ENCODE peak calls at places on chromosomes 1 and 21, in eight cellular contexts. H, L, K, F, M, O, A and J are unnamed samples.

GRCh38 chr1:2645776-2646175 is 13.0 kb upstream of the MMEL1 start:
- DNase-seq in H (no peak), L (no peak), K (no peak), F (no peak), M (no peak), O (no peak), A (no peak), J (no peak)

GRCh38 chr1:22863766-22864165 is 108.9 kb downstream of the LACTBL1 start:
- DNase-seq in H (no peak), L (no peak), K (no peak), F (no peak), M (no peak), O (no peak), A (no peak), J (no peak)

GRCh38 chr1:6121651-6122370 is 58.3 kb downstream of the CHD5 start:
- DNase-seq in H (no peak), L (no peak), K (no peak), F (no peak), M (no peak), O (no peak), A (no peak), J (no peak)

GRCh38 chr1:53899206-53899628 is 5.2 kb downstream of the DIO1 start:
- DNase-seq in H (no peak), L (no peak), K (no peak), F (no peak), M (no peak), O (no peak), A (no peak), J (no peak)

GRCh38 chr1:6260961-6261614 is at the start of gene GPR153:
- DNase-seq in H (peak), L (no peak), K (no peak), F (no peak), M (peak), O (peak), A (peak), J (no peak)

GRCh38 chr1:115219937-115220336 is 118.1 kb downstream of the NGF start:
- DNase-seq in H (no peak), L (no peak), K (no peak), F (peak), M (no peak), O (no peak), A (no peak), J (no peak)

GRCh38 chr1:90964444-90965035 is 57.3 kb downstream of the ZNF644 start:
- DNase-seq in H (peak), L (no peak), K (no peak), F (no peak), M (peak), O (no peak), A (no peak), J (no peak)

GRCh38 chr1:53412285-53413174 is 46.7 kb upstream of the DMRTB1 start:
- DNase-seq in H (no peak), L (no peak), K (no peak), F (no peak), M (peak), O (peak), A (no peak), J (no peak)

GRCh38 chr1:218772575-218772974 is 401.1 kb upstream of the LYPLAL1 start:
- DNase-seq in H (no peak), L (peak), K (no peak), F (no peak), M (no peak), O (no peak), A (no peak), J (no peak)

GRCh38 chr1:185213086-185213485 is 56.1 kb downstream of the SWT1 start:
- DNase-seq in H (no peak), L (no peak), K (no peak), F (no peak), M (no peak), O (no peak), A (no peak), J (no peak)

GRCh38 chr21:38921511-38922215 is 115.9 kb downstream of the ETS2 start:
- DNase-seq in H (no peak), L (no peak), K (no peak), F (no peak), M (no peak), O (no peak), A (no peak), J (no peak)

GRCh38 chr21:33237446-33237845 is 7.7 kb downstream of the IFNAR2 start:
- DNase-seq in H (no peak), L (no peak), K (no peak), F (no peak), M (no peak), O (no peak), A (no peak), J (no peak)